ENCODE peak calls at places on chromosomes 7 and 10, in nine cellular contexts. L is stomach; P is hepatocyte; W is spleen; U is body of pancreas; R is CD8-positive, alpha-beta memory T cell; K is Peyer's patch; H is GM23248; G is tibial nerve. T is an unnamed sample. For H3K9me3, the result is how much of the 10 kb centered on the place peaks cover.

GRCh38 chr10:71161429-71161828 is 50.9 kb upstream of the UNC5B start:
- DNase-seq in L (no peak), P (no peak), W (no peak), U (no peak), R (no peak), K (no peak), H (no peak), G (no peak), T (no peak)

GRCh38 chr7:86643478-86644281 is at the start of gene GRM3:
- DNase-seq in L (no peak), P (peak), W (no peak), U (peak), R (no peak), K (no peak), H (peak), G (no peak), T (no peak)

GRCh38 chr7:87127019-87127418 is 25.2 kb upstream of the DMTF1 start:
- DNase-seq in L (no peak), P (no peak), W (no peak), U (no peak), R (no peak), K (no peak), H (no peak), G (no peak), T (no peak)

GRCh38 chr7:6271091-6271658 is 1.2 kb downstream of the CYTH3 start:
- DNase-seq in L (peak), P (peak), W (peak), U (peak), R (peak), K (peak), H (peak), G (peak), T (peak)

GRCh38 chr10:127690176-127690575 is 46.8 kb upstream of the FOXI2 start:
- DNase-seq in L (no peak), P (no peak), W (no peak), U (no peak), R (no peak), K (no peak), H (no peak), G (no peak), T (no peak)

GRCh38 chr10:4596951-4597350 is 229.1 kb upstream of the AKR1E2 start:
- DNase-seq in L (no peak), P (no peak), W (no peak), U (no peak), R (no peak), K (no peak), H (peak), G (no peak), T (no peak)

GRCh38 chr10:119761106-119761505 is 35.3 kb downstream of the INPP5F start:
- DNase-seq in L (no peak), P (peak), W (no peak), U (no peak), R (no peak), K (no peak), H (peak), G (no peak), T (no peak)

GRCh38 chr7:44767134-44767911 is 18.7 kb downstream of the ZMIZ2 start:
- DNase-seq in L (no peak), P (no peak), W (peak), U (no peak), R (no peak), K (no peak), H (no peak), G (no peak), T (no peak)

GRCh38 chr7:1004018-1004880 is 21.3 kb downstream of the CYP2W1 start:
- DNase-seq in L (no peak), P (no peak), W (no peak), U (no peak), R (no peak), K (peak), H (no peak), G (no peak), T (no peak)

GRCh38 chr7:28686418-28686800 is 271.7 kb downstream of the TRIL start:
- DNase-seq in L (no peak), P (peak), W (no peak), U (peak), R (no peak), K (no peak), H (peak), G (peak), T (peak)

GRCh38 chr10:14405076-14406065 is 74.6 kb upstream of the FRMD4A start:
- DNase-seq in L (no peak), P (peak), W (no peak), U (no peak), R (no peak), K (no peak), H (peak), G (no peak), T (no peak)

GRCh38 chr7:77481615-77482014 is 55.5 kb upstream of the PTPN12 start:
- DNase-seq in L (no peak), P (peak), W (no peak), U (no peak), R (no peak), K (no peak), H (no peak), G (no peak), T (peak)

GRCh38 chr7:33813331-33813730 is 92.0 kb upstream of the BMPER start:
- DNase-seq in L (no peak), P (no peak), W (no peak), U (no peak), R (no peak), K (no peak), H (no peak), G (no peak), T (no peak)

GRCh38 chr7:3754488-3755365 is 453.7 kb downstream of the SDK1 start:
- DNase-seq in L (peak), P (peak), W (no peak), U (peak), R (no peak), K (no peak), H (no peak), G (no peak), T (peak)

GRCh38 chr10:67114945-67115344 is 189.1 kb downstream of the LRRTM3 start:
- DNase-seq in L (no peak), P (peak), W (no peak), U (no peak), R (no peak), K (no peak), H (no peak), G (no peak), T (no peak)

GRCh38 chr10:133128126-133129081 is 31.6 kb upstream of the KNDC1 start:
- DNase-seq in L (no peak), P (no peak), W (peak), U (no peak), R (no peak), K (no peak), H (no peak), G (no peak), T (peak)

GRCh38 chr7:82098410-82098809 is 328.6 kb upstream of the HGF start:
- DNase-seq in L (no peak), P (no peak), W (no peak), U (no peak), R (no peak), K (no peak), H (no peak), G (no peak), T (no peak)

DNA sequence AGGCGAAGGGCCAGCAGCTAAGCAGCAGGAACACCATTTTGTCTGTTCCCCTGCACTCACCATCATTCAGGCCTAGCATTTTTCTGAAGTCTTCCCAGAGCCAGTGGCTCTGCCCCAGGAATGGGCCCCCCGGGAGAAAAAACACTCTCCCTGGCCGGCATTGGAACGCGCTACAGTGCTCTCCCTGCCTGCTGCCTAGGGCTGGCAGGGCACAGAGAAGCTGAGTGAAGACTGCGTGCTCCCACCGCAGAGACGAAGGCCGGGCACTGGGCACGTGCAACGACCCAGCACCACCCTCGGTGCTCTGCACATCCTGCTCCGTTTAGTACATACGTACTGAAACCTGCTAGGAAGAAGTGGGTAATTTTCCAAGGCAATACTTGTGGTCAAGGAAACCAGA is 34.4 kb downstream of the HSPA12A start:
- DNase-seq in L (no peak), P (no peak), W (no peak), U (no peak), R (no peak), K (no peak), H (no peak), G (no peak), T (no peak)
- H3K4me3 ChIP-seq in L (no peak), P (no peak), W (no peak), U (no peak), R (no peak), K (no peak), H (no peak), G (no peak), T (no peak)

GRCh38 chr10:105161149-105161548 is 520.1 kb downstream of the SORCS3 start:
- DNase-seq in L (no peak), P (no peak), W (no peak), U (no peak), R (no peak), K (no peak), H (no peak), G (no peak), T (no peak)
- H3K9me3 ChIP-seq in L (under half), P (under half), W (under half), U (under half), R (under half), K (under half), H (under half), G (under half), T (under half)

GRCh38 chr7:23471090-23471859 is 984 bp upstream of the IGF2BP3 start:
- DNase-seq in L (no peak), P (peak), W (peak), U (no peak), R (no peak), K (no peak), H (peak), G (no peak), T (peak)

GRCh38 chr7:23469150-23469960 is 936 bp downstream of the IGF2BP3 start:
- DNase-seq in L (no peak), P (peak), W (peak), U (no peak), R (no peak), K (no peak), H (peak), G (no peak), T (no peak)

GRCh38 chr7:23472046-23472445 is 1.8 kb upstream of the IGF2BP3 start:
- DNase-seq in L (no peak), P (no peak), W (no peak), U (no peak), R (no peak), K (no peak), H (no peak), G (no peak), T (no peak)

GRCh38 chr7:23469961-23470250 is 385 bp downstream of the IGF2BP3 start:
- DNase-seq in L (no peak), P (no peak), W (no peak), U (no peak), R (no peak), K (no peak), H (no peak), G (no peak), T (no peak)

DNA sequence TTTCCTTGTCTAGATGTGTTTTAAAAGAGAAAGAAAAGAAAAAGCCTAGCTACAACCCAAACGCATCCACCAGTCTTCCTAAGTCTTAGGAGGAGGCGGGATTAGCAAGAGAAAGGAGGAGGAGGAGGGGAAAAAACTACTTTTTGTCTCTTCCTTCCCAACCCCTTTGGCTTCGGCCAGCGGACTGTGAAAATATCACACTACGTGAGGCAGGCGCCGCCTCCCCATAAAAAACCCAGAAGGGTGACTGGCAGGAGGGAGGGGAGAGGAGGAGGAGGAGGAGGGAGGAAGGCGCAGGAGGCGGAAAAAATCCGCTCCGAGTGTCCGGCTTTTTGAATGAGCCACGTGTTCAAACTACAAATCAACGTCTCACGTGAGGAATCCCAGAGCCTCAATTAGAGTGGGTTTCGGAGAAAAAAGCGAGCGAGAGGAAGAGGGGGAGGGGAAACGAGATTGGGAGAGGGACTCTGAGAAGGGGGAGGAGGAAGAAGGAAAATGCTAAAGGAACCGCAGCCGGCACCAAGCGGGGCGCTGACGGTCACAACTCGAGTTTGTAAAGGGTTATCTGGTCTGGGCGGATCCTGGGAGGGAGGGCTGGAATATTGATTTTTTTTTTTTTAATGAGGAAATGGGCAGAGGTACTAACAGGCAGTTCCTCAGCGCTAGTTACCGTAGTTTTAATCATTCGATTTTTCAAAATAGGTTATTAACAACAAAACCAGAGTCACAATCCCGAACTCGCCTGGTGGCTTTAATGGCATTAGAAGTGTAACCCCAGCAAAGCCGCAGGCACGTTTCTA is at the start of gene IGF2BP3:
- DNase-seq in L (no peak), P (peak), W (peak), U (no peak), R (no peak), K (no peak), H (peak), G (no peak), T (peak)
- H3K4me3 ChIP-seq in L (peak), P (peak), W (peak), U (no peak), R (peak), K (peak), H (peak), G (peak), T (peak)

DNA sequence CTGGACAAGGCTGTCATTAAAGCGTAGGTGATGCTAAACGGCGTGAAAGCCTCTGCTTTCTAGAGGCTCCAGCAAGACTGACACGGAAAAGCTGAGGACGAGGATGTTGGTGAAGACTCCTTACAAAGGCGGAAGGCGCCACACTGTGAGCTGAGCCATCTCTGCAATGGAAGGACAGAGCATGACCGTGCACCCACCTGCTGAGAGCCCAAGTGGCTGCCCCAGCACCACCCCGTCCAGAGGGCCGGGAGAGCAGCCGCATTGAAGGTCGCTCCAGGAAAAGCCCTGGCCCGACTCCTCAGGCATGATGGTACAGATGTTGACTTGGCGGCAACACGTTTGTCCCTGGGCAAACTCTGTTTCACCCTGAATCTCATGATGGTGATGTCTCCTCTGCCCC is 492.7 kb downstream of the DNAJB6 start:
- DNase-seq in L (no peak), P (no peak), W (peak), U (no peak), R (no peak), K (no peak), H (no peak), G (no peak), T (no peak)
- H3K9me3 ChIP-seq in L (under half), P (under half), W (under half), U (under half), R (under half), K (under half), H (under half), G (under half), T (under half)

T was measured in transverse colon.